ENCODE peak calls at places on chromosomes 16 and 17, in seven cellular contexts. I, F, N, E, S, G and Z are unnamed samples.

GRCh38 chr16:23362460-23363317 is 60.6 kb downstream of the SCNN1B start:
- DNase-seq in I (peak; percentile 29), E (no peak), G (no peak), F (peak; percentile 64), N (peak; percentile 8), S (no peak), Z (peak; percentile 68)

GRCh38 chr17:47878203-47879027 is 17.6 kb upstream of the SP2 start:
- DNase-seq in E (peak; percentile 31), N (no peak), F (no peak), S (no peak), I (no peak), G (no peak), Z (no peak)

GRCh38 chr17:76547183-76547641 is 7.4 kb downstream of the PRCD start:
- DNase-seq in I (peak; percentile 23), E (peak; percentile 79), G (peak; percentile 78), S (peak; percentile 92), N (peak; percentile 93), F (peak; percentile 76), Z (peak; percentile 76)

GRCh38 chr16:11328172-11329079 is 16.8 kb upstream of the RMI2 start:
- DNase-seq in N (peak; percentile 95), F (no peak), E (peak; percentile 95), G (peak; percentile 88), S (peak; percentile 92), I (no peak), Z (peak; percentile 80)

GRCh38 chr17:20156196-20157077 is 147.3 kb downstream of the SPECC1 start:
- DNase-seq in I (no peak), E (peak; percentile 50), G (peak; percentile 70), F (peak; percentile 32), S (peak; percentile 45), N (no peak), Z (no peak)

GRCh38 chr16:50520451-50521245 is 27.5 kb upstream of the NKD1 start:
- DNase-seq in I (no peak), G (no peak), S (peak; percentile 8), E (no peak), F (no peak), N (peak; percentile 38), Z (peak; percentile 69)

GRCh38 chr17:78111012-78111726 is 17.4 kb downstream of the TMC6 start:
- DNase-seq in F (no peak), E (no peak), G (no peak), I (no peak), N (no peak), S (no peak), Z (no peak)

GRCh38 chr16:85891033-85891775 is 7.8 kb upstream of the IRF8 start:
- DNase-seq in I (no peak), S (peak; percentile 50), E (peak; percentile 29), N (peak; percentile 53), F (no peak), G (no peak), Z (no peak)

GRCh38 chr16:24990803-24991202 is 24.4 kb downstream of the ARHGAP17 start:
- DNase-seq in I (no peak), S (no peak), N (no peak), E (no peak), G (no peak), F (no peak), Z (peak; percentile 21)

GRCh38 chr16:8866118-8866883 is 2.5 kb downstream of the CARHSP1 start:
- DNase-seq in N (peak; percentile 79), F (no peak), I (peak; percentile 7), E (peak; percentile 33), G (no peak), S (no peak), Z (no peak)

GRCh38 chr17:54727624-54728023 is 173.0 kb upstream of the TOM1L1 start:
- DNase-seq in F (no peak), E (no peak), N (no peak), I (no peak), S (no peak), G (no peak), Z (no peak)

GRCh38 chr17:76063880-76064546 is 8.3 kb downstream of the SRP68 start:
- DNase-seq in G (no peak), E (no peak), I (no peak), F (no peak), S (no peak), N (no peak), Z (no peak)

GRCh38 chr17:37813753-37814152 is 68.9 kb upstream of the HNF1B start:
- DNase-seq in E (peak; percentile 97), S (peak; percentile 96), F (no peak), G (no peak), N (no peak), I (no peak), Z (no peak)

GRCh38 chr17:55238931-55239297 is 25.8 kb upstream of the HLF start:
- DNase-seq in S (no peak), N (peak; percentile 73), G (peak; percentile 38), F (no peak), I (peak; percentile 38), E (peak; percentile 3), Z (no peak)

GRCh38 chr17:82170412-82170961 is 42.2 kb downstream of the CCDC57 start:
- DNase-seq in S (no peak), F (no peak), I (no peak), N (no peak), G (no peak), E (peak; percentile 4), Z (no peak)

GRCh38 chr16:15950167-15950854 is 895 bp downstream of the ABCC1 start:
- DNase-seq in I (no peak), S (peak; percentile 38), N (peak; percentile 71), F (no peak), E (peak; percentile 63), G (peak; percentile 73), Z (no peak)

GRCh38 chr17:15361151-15361550 is 19.8 kb upstream of the TEKT3 start:
- DNase-seq in S (peak; percentile 51), I (no peak), N (peak; percentile 70), F (no peak), E (no peak), G (no peak), Z (no peak)

GRCh38 chr16:86951041-86951822 is 366.0 kb downstream of the C16orf95 start:
- DNase-seq in S (no peak), F (no peak), N (no peak), G (no peak), I (no peak), E (no peak), Z (no peak)

GRCh38 chr17:52653014-52653413 is 494.5 kb upstream of the CA10 start:
- DNase-seq in I (no peak), E (no peak), F (no peak), N (no peak), G (no peak), S (no peak), Z (no peak)

GRCh38 chr17:48727415-48728175 is 955 bp downstream of the HOXB13 start:
- DNase-seq in F (no peak), I (no peak), E (no peak), N (no peak), G (no peak), S (no peak), Z (no peak)

GRCh38 chr17:2380225-2380922 is 20.5 kb downstream of the MNT start:
- DNase-seq in G (no peak), S (no peak), F (no peak), I (no peak), N (no peak), E (peak; percentile 72), Z (no peak)